ENCODE peak calls at places on chromosome 10, in seven cellular contexts. V is heart right ventricle; J is choroid plexus epithelial cell; A is GM12878; I is thoracic aorta; D is CD8-positive, alpha-beta T cell; R is sigmoid colon. U is an unnamed sample.

GRCh38 chr10:91992026-91992425 is 68.5 kb downstream of the BTAF1 start:
- DNase-seq in I (no peak), J (no peak), A (no peak), R (no peak), V (no peak), D (no peak), U (no peak)

GRCh38 chr10:15321431-15322321 is 49.4 kb downstream of the FAM171A1 start:
- DNase-seq in A (no peak), R (no peak), I (no peak), V (peak), J (peak), D (no peak), U (no peak)

GRCh38 chr10:78876449-78876848 is 192.3 kb upstream of the ZMIZ1 start:
- DNase-seq in J (no peak), R (no peak), D (no peak), I (no peak), V (no peak), A (no peak), U (no peak)

GRCh38 chr10:72321248-72322029 is 33.3 kb downstream of the DNAJB12 start:
- DNase-seq in D (no peak), R (no peak), A (no peak), I (no peak), V (no peak), J (no peak), U (no peak)

GRCh38 chr10:123385508-123385907 is 231.3 kb downstream of the BUB3 start:
- DNase-seq in A (no peak), J (no peak), R (no peak), V (no peak), D (no peak), I (no peak), U (no peak)

GRCh38 chr10:121841862-121842261 is 86.0 kb downstream of the ATE1 start:
- DNase-seq in D (no peak), I (no peak), V (no peak), A (no peak), R (no peak), J (no peak), U (no peak)

GRCh38 chr10:51510231-51510630 is 189.2 kb downstream of the CSTF2T start:
- DNase-seq in I (no peak), J (peak), D (no peak), A (no peak), R (no peak), V (no peak), U (no peak)

GRCh38 chr10:62814901-62815372 is 1.2 kb downstream of the EGR2 start:
- DNase-seq in J (peak), V (peak), A (no peak), R (no peak), D (no peak), I (no peak), U (no peak)

GRCh38 chr10:15295540-15296325 is 75.4 kb downstream of the FAM171A1 start:
- DNase-seq in R (no peak), I (no peak), D (no peak), V (no peak), A (no peak), J (no peak), U (no peak)

GRCh38 chr10:35353399-35353798 is 17.1 kb downstream of the CCNY start:
- DNase-seq in D (no peak), A (no peak), I (no peak), J (no peak), R (no peak), V (no peak), U (no peak)

GRCh38 chr10:88066319-88066718 is 202.9 kb downstream of the PTEN start:
- DNase-seq in R (no peak), V (no peak), J (no peak), A (no peak), D (no peak), I (no peak), U (no peak)

GRCh38 chr10:78805176-78805575 is 263.6 kb upstream of the ZMIZ1 start:
- DNase-seq in I (peak), V (peak), D (no peak), A (no peak), R (peak), J (peak), U (no peak)

GRCh38 chr10:10317151-10317550 is 700.5 kb upstream of the CELF2 start:
- DNase-seq in V (no peak), I (no peak), A (no peak), R (no peak), D (no peak), J (no peak), U (no peak)

GRCh38 chr10:71475243-71475871 is 78.6 kb downstream of the CDH23 start:
- DNase-seq in J (no peak), R (no peak), V (peak), A (no peak), D (no peak), I (no peak), U (no peak)

GRCh38 chr10:124217906-124218769 is 124.7 kb upstream of the CHST15 start:
- DNase-seq in D (no peak), V (no peak), I (no peak), A (no peak), J (no peak), R (no peak), U (no peak)

GRCh38 chr10:119817991-119818888 is 54.4 kb downstream of the MCMBP start:
- DNase-seq in V (peak), A (no peak), D (no peak), I (no peak), J (peak), R (peak), U (peak)

GRCh38 chr10:99435986-99436633 is 5.7 kb upstream of the GOT1 start:
- DNase-seq in J (peak), I (no peak), R (no peak), D (no peak), V (no peak), A (no peak), U (no peak)

GRCh38 chr10:132987671-132988571 is 45.6 kb upstream of the CFAP46 start:
- DNase-seq in A (no peak), R (no peak), V (no peak), D (no peak), J (peak), I (peak), U (no peak)

GRCh38 chr10:117254338-117254737 is 13.4 kb downstream of the SLC18A2 start:
- DNase-seq in A (no peak), J (no peak), R (no peak), D (no peak), V (no peak), I (no peak), U (no peak)

GRCh38 chr10:71355886-71356285 is 36.8 kb downstream of the SLC29A3 start:
- DNase-seq in D (no peak), V (no peak), A (no peak), I (no peak), R (no peak), J (no peak), U (no peak)

GRCh38 chr10:60490013-60490412 is 100.3 kb upstream of the ANK3 start:
- DNase-seq in D (no peak), V (no peak), I (no peak), A (no peak), J (peak), R (no peak), U (no peak)

GRCh38 chr10:120998782-120999285 is 147.7 kb downstream of the WDR11 start:
- DNase-seq in J (no peak), I (no peak), A (no peak), V (no peak), R (no peak), D (no peak), U (no peak)

GRCh38 chr10:79093658-79094411 is 25.1 kb downstream of the ZMIZ1 start:
- DNase-seq in J (peak), V (peak), R (peak), D (no peak), A (peak), I (no peak), U (no peak)

GRCh38 chr10:108597031-108597430 is 1326.3 kb downstream of the XPNPEP1 start:
- DNase-seq in J (peak), V (no peak), I (no peak), D (no peak), A (no peak), R (no peak), U (no peak)

GRCh38 chr10:83469719-83470336 is 669.5 kb upstream of the GHITM start:
- DNase-seq in I (no peak), R (no peak), D (no peak), A (no peak), V (no peak), J (no peak), U (no peak)

GRCh38 chr10:35172574-35172973 is 45.9 kb downstream of the CREM start:
- DNase-seq in D (no peak), V (no peak), I (no peak), R (peak), J (peak), A (no peak), U (no peak)

GRCh38 chr10:61847640-61848039 is 53.9 kb upstream of the ARID5B start:
- DNase-seq in I (no peak), D (no peak), V (no peak), A (no peak), R (no peak), J (peak), U (no peak)

GRCh38 chr10:125329056-125329455 is 168.7 kb upstream of the CTBP2 start:
- DNase-seq in A (no peak), D (no peak), J (no peak), V (no peak), I (no peak), R (no peak), U (no peak)

GRCh38 chr10:18610517-18610916 is 40.9 kb downstream of the NSUN6 start:
- DNase-seq in V (no peak), J (peak), R (no peak), A (no peak), D (no peak), I (no peak), U (no peak)

GRCh38 chr10:71214641-71215160 is 2.3 kb downstream of the UNC5B start:
- DNase-seq in R (no peak), D (no peak), V (no peak), J (no peak), A (no peak), I (no peak), U (no peak)

GRCh38 chr10:123327450-123327849 is 173.2 kb downstream of the BUB3 start:
- DNase-seq in J (no peak), A (peak), R (no peak), V (no peak), I (no peak), D (no peak), U (no peak)

GRCh38 chr10:117137911-117138642 is at the start of gene VAX1:
- DNase-seq in J (no peak), I (no peak), V (no peak), A (no peak), D (no peak), R (no peak), U (no peak)

GRCh38 chr10:131477457-131478205 is 166.1 kb upstream of the TCERG1L start:
- DNase-seq in D (no peak), R (no peak), I (no peak), A (no peak), J (no peak), V (no peak), U (no peak)

GRCh38 chr10:11719496-11719895 is 22.7 kb upstream of the ECHDC3 start:
- DNase-seq in A (no peak), J (no peak), I (no peak), V (no peak), D (no peak), R (no peak), U (no peak)

GRCh38 chr10:7592627-7593026 is 74.1 kb downstream of the ITIH5 start:
- DNase-seq in I (no peak), J (no peak), V (no peak), R (no peak), D (no peak), A (no peak), U (peak)

GRCh38 chr10:50625663-50626062 is 1.9 kb upstream of the SGMS1 start:
- DNase-seq in V (no peak), A (no peak), D (no peak), J (peak), R (no peak), I (no peak), U (no peak)

GRCh38 chr10:50807851-50808776 is 68.4 kb downstream of the ASAH2B start:
- DNase-seq in J (peak), I (no peak), D (no peak), V (no peak), A (no peak), R (no peak), U (no peak)

GRCh38 chr10:6203331-6204062 is 765 bp downstream of the PFKFB3 start:
- DNase-seq in R (peak), V (peak), D (peak), J (peak), I (no peak), A (no peak), U (no peak)

GRCh38 chr10:103238506-103239252 is 7.0 kb upstream of the RPEL1 start:
- DNase-seq in J (peak), V (no peak), R (no peak), I (no peak), A (no peak), D (no peak), U (no peak)

GRCh38 chr10:6089334-6090219 is 743 bp downstream of the RBM17 start:
- DNase-seq in I (no peak), V (no peak), D (no peak), R (no peak), J (peak), A (no peak), U (no peak)

GRCh38 chr10:988667-989545 is 672 bp downstream of the GTPBP4 start:
- DNase-seq in J (peak), I (no peak), V (no peak), R (no peak), D (no peak), A (no peak), U (no peak)

GRCh38 chr10:987635-987905 is 664 bp upstream of the GTPBP4 start:
- DNase-seq in V (no peak), A (no peak), R (no peak), D (no peak), I (no peak), J (peak), U (no peak)

GRCh38 chr10:986881-987634 is 1.2 kb upstream of the GTPBP4 start:
- DNase-seq in J (peak), A (no peak), D (no peak), R (no peak), V (no peak), I (no peak), U (no peak)

GRCh38 chr10:986137-986825 is 2.0 kb upstream of the GTPBP4 start:
- DNase-seq in D (no peak), R (no peak), A (no peak), J (peak), V (no peak), I (no peak), U (no peak)

GRCh38 chr10:987906-988666 is at the start of gene GTPBP4:
- DNase-seq in J (peak), V (peak), I (peak), R (peak), A (peak), D (peak), U (peak)
- TF ChIP-seq CTCF in J (no peak), V (peak), I (no peak), R (no peak), A (peak), D (no peak), U (peak)

GRCh38 chr10:80199828-80200227 is 5.5 kb downstream of the ANXA11 start:
- DNase-seq in A (no peak), R (no peak), V (no peak), J (peak), D (no peak), I (no peak), U (no peak)
- TF ChIP-seq CTCF in A (no peak), R (no peak), V (peak), J (peak), D (no peak), I (peak), U (peak)

GRCh38 chr10:49158399-49158798 is 24.6 kb upstream of the FAM170B start:
- DNase-seq in A (no peak), I (no peak), J (no peak), D (no peak), V (no peak), R (no peak), U (no peak)

GRCh38 chr10:49157229-49157628 is 23.4 kb upstream of the FAM170B start:
- DNase-seq in J (no peak), D (no peak), V (no peak), R (no peak), A (no peak), I (no peak), U (no peak)

GRCh38 chr10:49160814-49161213 is 27.0 kb upstream of the FAM170B start:
- DNase-seq in D (no peak), R (no peak), V (no peak), J (no peak), A (no peak), I (no peak), U (no peak)

GRCh38 chr10:49160110-49160509 is 26.3 kb upstream of the FAM170B start:
- DNase-seq in I (no peak), V (no peak), D (no peak), R (no peak), A (no peak), J (no peak), U (no peak)

GRCh38 chr10:49158915-49159314 is 25.1 kb upstream of the FAM170B start:
- DNase-seq in D (no peak), R (no peak), A (no peak), I (no peak), V (no peak), J (no peak), U (no peak)
- TF ChIP-seq CTCF in D (no peak), R (no peak), A (no peak), I (no peak), V (no peak), J (no peak), U (no peak)

DNA sequence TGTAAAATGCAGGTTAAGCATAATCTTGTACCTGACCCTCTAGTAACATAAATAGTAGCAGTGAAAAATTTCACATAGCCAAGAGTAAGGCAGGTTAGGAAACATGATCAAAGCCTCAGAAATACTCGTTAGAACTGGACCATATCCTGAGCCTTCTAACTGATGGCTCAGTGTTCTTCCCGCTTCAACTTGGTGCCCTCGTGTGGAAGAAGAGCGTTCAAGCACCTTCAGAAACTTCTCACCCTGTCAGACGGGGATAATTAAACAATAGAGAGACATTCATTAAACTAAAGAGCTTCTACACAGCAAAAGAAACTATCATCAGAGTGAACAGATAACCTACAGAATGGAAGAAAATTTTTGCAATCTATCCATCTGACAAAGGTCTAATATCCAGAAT is 124.5 kb downstream of the MYOF start:
- DNase-seq in A (no peak), R (no peak), V (no peak), J (peak), I (no peak), D (no peak), U (no peak)
- TF ChIP-seq CTCF in A (peak), R (no peak), V (peak), J (peak), I (peak), D (peak), U (peak)

DNA sequence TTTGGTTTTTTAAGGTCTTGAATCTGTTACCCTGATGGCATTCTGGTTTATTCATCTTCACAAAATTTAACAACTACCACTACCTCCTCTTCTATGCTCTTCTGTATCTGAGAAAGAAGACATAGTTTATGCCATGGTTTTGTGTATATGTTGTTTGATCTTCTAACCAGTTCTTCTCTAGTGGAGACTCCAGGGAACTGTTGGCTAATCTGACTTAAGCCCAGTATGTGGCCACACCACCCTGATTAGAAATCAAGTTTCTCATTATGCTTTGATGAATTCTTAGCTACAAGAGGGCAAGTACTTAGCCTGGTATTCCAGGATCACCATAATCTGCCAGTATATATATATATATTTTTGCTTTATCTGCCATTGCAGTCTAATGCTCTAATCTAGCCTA is 99.5 kb upstream of the MXI1 start:
- DNase-seq in A (no peak), V (no peak), J (peak), R (no peak), I (no peak), D (no peak), U (no peak)
- TF ChIP-seq CTCF in A (no peak), V (no peak), J (no peak), R (no peak), I (no peak), D (no peak), U (no peak)

DNA sequence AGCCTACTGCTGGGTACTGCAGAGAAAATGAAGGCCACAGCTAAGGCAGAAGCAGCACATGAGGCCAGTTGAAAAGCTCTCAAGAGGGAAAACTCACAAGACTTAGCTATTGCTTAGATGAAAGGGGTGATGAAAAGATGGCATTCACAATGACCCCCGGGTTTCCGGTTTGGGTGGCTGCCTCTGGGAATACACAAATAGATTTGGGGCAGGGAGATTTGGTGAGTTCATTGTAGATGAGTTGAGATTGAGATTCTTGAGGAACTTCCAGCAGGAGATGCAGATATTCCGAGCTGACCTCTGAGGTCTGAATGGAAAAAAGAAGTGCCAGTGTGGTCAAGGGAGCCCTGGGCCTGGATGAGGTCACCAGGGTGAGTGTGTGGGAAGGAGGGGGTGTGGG is 43.5 kb downstream of the HIF1AN start:
- DNase-seq in V (no peak), A (no peak), R (no peak), J (no peak), I (no peak), D (no peak), U (no peak)
- TF ChIP-seq CTCF in V (no peak), A (no peak), R (no peak), J (no peak), I (no peak), D (no peak), U (no peak)

GRCh38 chr10:1360011-1360580 is 303.9 kb downstream of the WDR37 start:
- DNase-seq in A (no peak), J (no peak), V (no peak), R (no peak), I (no peak), D (no peak), U (no peak)
- TF ChIP-seq CTCF in A (peak), J (no peak), V (no peak), R (no peak), I (no peak), D (no peak), U (peak)